ENCODE peak calls at places on chromosome 2, in five cellular contexts. One of them, this sample, is unnamed.
A peak's percentile ranks its signal among the peaks of the same experiment; 100 is the strongest.

GRCh38 chr2:197628043-197628500 is 47.3 kb downstream of the RFTN2 start:
- DNase-seq in ACHN: no peak
- DNase-seq in pulmonary artery endothelial cell: no peak
- DNase-seq in endodermal cell: peak; percentile 58
- DNase-seq in neural progenitor cell: peak; percentile 76
- DNase-seq in this sample: no peak

GRCh38 chr2:59584958-59585357 is 968.5 kb downstream of the BCL11A start:
- DNase-seq in neural progenitor cell: peak; percentile 58
- DNase-seq in pulmonary artery endothelial cell: no peak
- DNase-seq in ACHN: peak; percentile 39
- DNase-seq in endodermal cell: peak; percentile 89
- DNase-seq in this sample: peak; percentile 80

GRCh38 chr2:3430211-3430610 is 50.7 kb downstream of the TRAPPC12 start:
- DNase-seq in endodermal cell: no peak
- DNase-seq in pulmonary artery endothelial cell: no peak
- DNase-seq in ACHN: no peak
- DNase-seq in neural progenitor cell: no peak
- DNase-seq in this sample: no peak

GRCh38 chr2:95391641-95392310 is 10.7 kb upstream of the FAHD2A start:
- DNase-seq in neural progenitor cell: no peak
- DNase-seq in pulmonary artery endothelial cell: no peak
- DNase-seq in endodermal cell: peak; percentile 33
- DNase-seq in ACHN: no peak
- DNase-seq in this sample: no peak

GRCh38 chr2:24482256-24482971 is 8.6 kb upstream of the NCOA1 start:
- DNase-seq in ACHN: no peak
- DNase-seq in pulmonary artery endothelial cell: no peak
- DNase-seq in endodermal cell: no peak
- DNase-seq in neural progenitor cell: no peak
- DNase-seq in this sample: no peak

GRCh38 chr2:71067567-71068217 is 756 bp upstream of the NAGK start:
- DNase-seq in endodermal cell: no peak
- DNase-seq in ACHN: no peak
- DNase-seq in pulmonary artery endothelial cell: no peak
- DNase-seq in neural progenitor cell: no peak
- DNase-seq in this sample: no peak

GRCh38 chr2:221205103-221205502 is 367.0 kb downstream of the EPHA4 start:
- DNase-seq in pulmonary artery endothelial cell: no peak
- DNase-seq in neural progenitor cell: no peak
- DNase-seq in ACHN: no peak
- DNase-seq in endodermal cell: no peak
- DNase-seq in this sample: no peak

GRCh38 chr2:33158482-33159003 is 211.8 kb downstream of the LTBP1 start:
- DNase-seq in endodermal cell: no peak
- DNase-seq in pulmonary artery endothelial cell: peak; percentile 45
- DNase-seq in ACHN: peak; percentile 34
- DNase-seq in neural progenitor cell: no peak
- DNase-seq in this sample: no peak

GRCh38 chr2:108959401-108959800 is 29.6 kb downstream of the EDAR start:
- DNase-seq in ACHN: no peak
- DNase-seq in pulmonary artery endothelial cell: no peak
- DNase-seq in neural progenitor cell: no peak
- DNase-seq in endodermal cell: no peak
- DNase-seq in this sample: no peak

GRCh38 chr2:14297340-14297739 is 335.2 kb upstream of the LRATD1 start:
- DNase-seq in neural progenitor cell: no peak
- DNase-seq in endodermal cell: no peak
- DNase-seq in ACHN: no peak
- DNase-seq in pulmonary artery endothelial cell: no peak
- DNase-seq in this sample: no peak